ENCODE peak calls at places on chromosomes 2 and 18, in four cellular contexts. One of them, this sample, is unnamed. For H3K4me1, the result is how much of the 10 kb centered on the place peaks cover.

GRCh38 chr2:239575931-239576445 is 175.2 kb upstream of the HDAC4 start:
- DNase-seq in transverse colon: no peak
- DNase-seq in A549: no peak
- DNase-seq in ovary: no peak
- DNase-seq in this sample: no peak

GRCh38 chr2:162591403-162592083 is 247.0 kb downstream of the KCNH7 start:
- DNase-seq in transverse colon: no peak
- DNase-seq in A549: no peak
- DNase-seq in ovary: no peak
- DNase-seq in this sample: no peak

GRCh38 chr2:115733190-115733775 is 1290.8 kb downstream of the DPP10 start:
- DNase-seq in transverse colon: no peak
- DNase-seq in A549: no peak
- DNase-seq in ovary: no peak
- DNase-seq in this sample: no peak

GRCh38 chr18:10131783-10132381 is 218.1 kb downstream of the VAPA start:
- DNase-seq in transverse colon: no peak
- DNase-seq in A549: no peak
- DNase-seq in ovary: peak
- DNase-seq in this sample: no peak

GRCh38 chr18:12048827-12049175 is 44.8 kb upstream of the ANKRD62 start:
- DNase-seq in transverse colon: no peak
- DNase-seq in A549: no peak
- DNase-seq in ovary: no peak
- DNase-seq in this sample: no peak

GRCh38 chr18:7221424-7222155 is 9.3 kb upstream of the LRRC30 start:
- DNase-seq in transverse colon: peak
- DNase-seq in A549: peak
- DNase-seq in ovary: no peak
- DNase-seq in this sample: no peak

GRCh38 chr2:105307550-105307949 is 22.0 kb downstream of the TGFBRAP1 start:
- DNase-seq in transverse colon: no peak
- DNase-seq in A549: no peak
- DNase-seq in ovary: no peak
- DNase-seq in this sample: no peak

GRCh38 chr18:24878289-24878688 is 417.9 kb downstream of the HRH4 start:
- DNase-seq in transverse colon: no peak
- DNase-seq in A549: peak
- DNase-seq in ovary: no peak
- DNase-seq in this sample: no peak

GRCh38 chr2:191878576-191879298 is 31.8 kb upstream of the CAVIN2 start:
- DNase-seq in transverse colon: no peak
- DNase-seq in A549: peak
- DNase-seq in ovary: no peak
- DNase-seq in this sample: no peak

GRCh38 chr2:170354409-170354808 is 176.5 kb downstream of the MYO3B start:
- DNase-seq in transverse colon: no peak
- DNase-seq in A549: no peak
- DNase-seq in ovary: no peak
- DNase-seq in this sample: no peak

GRCh38 chr2:89841476-89841840 is 1150.0 kb downstream of the RPIA start:
- DNase-seq in transverse colon: no peak
- DNase-seq in A549: no peak
- DNase-seq in ovary: no peak
- DNase-seq in this sample: no peak

GRCh38 chr2:44981714-44982108 is 27.5 kb downstream of the SIX2 start:
- DNase-seq in transverse colon: peak
- DNase-seq in A549: peak
- DNase-seq in ovary: peak
- DNase-seq in this sample: peak

GRCh38 chr18:10269226-10269625 is 185.2 kb upstream of the APCDD1 start:
- DNase-seq in transverse colon: no peak
- DNase-seq in A549: no peak
- DNase-seq in ovary: no peak
- DNase-seq in this sample: no peak

GRCh38 chr2:28654286-28654980 is 97.2 kb upstream of the PPP1CB start:
- DNase-seq in transverse colon: no peak
- DNase-seq in A549: no peak
- DNase-seq in ovary: no peak
- DNase-seq in this sample: no peak

GRCh38 chr2:121898483-121898882 is 143.0 kb downstream of the TSN start:
- DNase-seq in transverse colon: no peak
- DNase-seq in A549: no peak
- DNase-seq in ovary: no peak
- DNase-seq in this sample: no peak

GRCh38 chr2:41933585-41934322 is 114.1 kb upstream of the PKDCC start:
- DNase-seq in transverse colon: no peak
- DNase-seq in A549: peak
- DNase-seq in ovary: peak
- DNase-seq in this sample: no peak

GRCh38 chr2:150403457-150403856 is 84.0 kb downstream of the RND3 start:
- DNase-seq in transverse colon: no peak
- DNase-seq in A549: no peak
- DNase-seq in ovary: no peak
- DNase-seq in this sample: no peak

GRCh38 chr2:105896765-105897163 is 152.1 kb downstream of the NCK2 start:
- DNase-seq in transverse colon: no peak
- DNase-seq in A549: no peak
- DNase-seq in ovary: no peak
- DNase-seq in this sample: no peak

GRCh38 chr2:26300234-26300641 is 45.7 kb upstream of the SELENOI start:
- DNase-seq in transverse colon: peak
- DNase-seq in A549: no peak
- DNase-seq in ovary: peak
- DNase-seq in this sample: peak

GRCh38 chr2:71332413-71332866 is 858 bp downstream of the ZNF638 start:
- DNase-seq in transverse colon: no peak
- DNase-seq in A549: no peak
- DNase-seq in ovary: no peak
- DNase-seq in this sample: no peak

GRCh38 chr2:138269726-138270125 is 231.8 kb upstream of the SPOPL start:
- DNase-seq in transverse colon: no peak
- DNase-seq in A549: no peak
- DNase-seq in ovary: no peak
- DNase-seq in this sample: no peak

GRCh38 chr2:240964221-240964853 is 34.1 kb upstream of the SNED1 start:
- DNase-seq in transverse colon: no peak
- DNase-seq in A549: no peak
- DNase-seq in ovary: peak
- DNase-seq in this sample: peak

GRCh38 chr2:134465706-134466105 is 211.8 kb downstream of the MGAT5 start:
- DNase-seq in transverse colon: no peak
- DNase-seq in A549: no peak
- DNase-seq in ovary: no peak
- DNase-seq in this sample: no peak

GRCh38 chr2:42359894-42360483 is 1.0 kb downstream of the COX7A2L start:
- DNase-seq in transverse colon: no peak
- DNase-seq in A549: no peak
- DNase-seq in ovary: no peak
- DNase-seq in this sample: no peak

GRCh38 chr18:9435041-9435440 is 40.3 kb upstream of the RALBP1 start:
- DNase-seq in transverse colon: no peak
- DNase-seq in A549: no peak
- DNase-seq in ovary: no peak
- DNase-seq in this sample: no peak

GRCh38 chr18:21484851-21485636 is 115.5 kb downstream of the ESCO1 start:
- DNase-seq in transverse colon: no peak
- DNase-seq in A549: no peak
- DNase-seq in ovary: no peak
- DNase-seq in this sample: no peak

GRCh38 chr18:59718108-59719057 is 21.2 kb upstream of the CCBE1 start:
- DNase-seq in transverse colon: no peak
- DNase-seq in A549: peak
- DNase-seq in ovary: no peak
- DNase-seq in this sample: no peak

GRCh38 chr2:10125842-10126596 is 3.5 kb downstream of the RRM2 start:
- DNase-seq in transverse colon: no peak
- DNase-seq in A549: no peak
- DNase-seq in ovary: no peak
- DNase-seq in this sample: no peak
- TF ChIP-seq POLR2A in transverse colon: no peak
- TF ChIP-seq POLR2A in A549: no peak
- TF ChIP-seq POLR2A in ovary: no peak
- TF ChIP-seq POLR2A in this sample: no peak

GRCh38 chr2:54594048-54594447 is 129.4 kb upstream of the EML6 start:
- DNase-seq in transverse colon: no peak
- DNase-seq in A549: no peak
- DNase-seq in ovary: no peak
- DNase-seq in this sample: no peak

GRCh38 chr2:54597153-54597827 is 126.2 kb upstream of the EML6 start:
- DNase-seq in transverse colon: peak
- DNase-seq in A549: no peak
- DNase-seq in ovary: peak
- DNase-seq in this sample: peak

GRCh38 chr2:54595161-54595803 is 128.2 kb upstream of the EML6 start:
- DNase-seq in transverse colon: no peak
- DNase-seq in A549: no peak
- DNase-seq in ovary: no peak
- DNase-seq in this sample: no peak

GRCh38 chr2:54598347-54599325 is 124.8 kb upstream of the EML6 start:
- DNase-seq in transverse colon: no peak
- DNase-seq in A549: no peak
- DNase-seq in ovary: no peak
- DNase-seq in this sample: no peak

DNA sequence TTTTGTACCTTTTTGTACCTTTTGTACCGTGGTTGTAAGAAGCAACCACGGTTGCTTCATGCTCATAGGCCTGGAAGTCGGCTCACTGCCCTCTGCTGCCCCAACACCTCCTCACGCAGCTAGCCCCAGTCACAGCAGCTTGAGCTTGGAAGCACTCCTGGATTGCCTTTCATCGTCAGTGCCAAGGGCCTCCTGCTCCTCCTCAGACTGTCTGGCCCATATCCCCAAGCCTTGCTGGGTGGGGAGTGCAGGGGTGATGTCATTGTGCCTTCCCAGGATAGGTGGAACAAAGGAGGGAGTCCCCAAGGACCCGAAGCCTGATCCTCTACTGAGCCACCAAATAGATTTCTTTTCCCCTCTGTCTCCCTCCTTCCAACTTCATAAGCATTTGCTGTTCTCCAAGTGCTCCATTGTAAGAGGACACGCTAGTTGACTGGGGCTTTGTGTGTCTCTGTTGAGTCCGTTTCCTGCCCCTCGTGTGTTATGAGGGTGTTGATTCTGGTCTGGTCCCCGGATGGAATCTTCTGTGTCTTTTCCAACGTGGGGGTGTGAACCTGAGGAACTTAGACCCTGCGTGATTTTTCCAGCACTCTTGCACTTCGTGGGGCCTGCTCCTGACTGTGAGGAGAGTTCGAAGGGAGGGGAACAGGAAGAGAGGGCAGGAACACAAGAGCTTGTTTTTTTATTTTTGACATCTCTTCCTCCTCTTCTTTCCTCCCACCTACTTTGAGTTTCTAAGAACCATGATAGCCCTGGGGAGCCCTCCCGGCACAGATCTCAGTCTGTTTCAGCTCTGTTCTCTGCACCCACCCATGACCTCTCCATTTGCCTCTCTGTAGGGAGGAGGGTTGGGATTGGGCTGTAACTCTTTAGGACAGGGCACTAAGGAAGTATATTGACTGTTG is 127.2 kb upstream of the EML6 start:
- DNase-seq in transverse colon: no peak
- DNase-seq in A549: no peak
- DNase-seq in ovary: peak
- DNase-seq in this sample: no peak
- H3K4me1 ChIP-seq in transverse colon: half or more
- H3K4me1 ChIP-seq in A549: half or more
- H3K4me1 ChIP-seq in ovary: under half
- H3K4me1 ChIP-seq in this sample: half or more

GRCh38 chr2:136117909-136118818 is at the start of gene CXCR4:
- DNase-seq in transverse colon: peak
- DNase-seq in A549: peak
- DNase-seq in ovary: peak
- DNase-seq in this sample: peak

GRCh38 chr2:136115183-136115751 is 2.7 kb downstream of the CXCR4 start:
- DNase-seq in transverse colon: no peak
- DNase-seq in A549: no peak
- DNase-seq in ovary: no peak
- DNase-seq in this sample: no peak

GRCh38 chr2:136117391-136117841 is 533 bp downstream of the CXCR4 start:
- DNase-seq in transverse colon: peak
- DNase-seq in A549: peak
- DNase-seq in ovary: no peak
- DNase-seq in this sample: peak

GRCh38 chr2:136116111-136116812 is 1.7 kb downstream of the CXCR4 start:
- DNase-seq in transverse colon: peak
- DNase-seq in A549: peak
- DNase-seq in ovary: no peak
- DNase-seq in this sample: peak

GRCh38 chr2:136116813-136117390 is 1.0 kb downstream of the CXCR4 start:
- DNase-seq in transverse colon: peak
- DNase-seq in A549: peak
- DNase-seq in ovary: no peak
- DNase-seq in this sample: peak
- TF ChIP-seq EP300 in transverse colon: no peak
- TF ChIP-seq EP300 in A549: no peak
- TF ChIP-seq EP300 in ovary: no peak
- TF ChIP-seq EP300 in this sample: no peak

DNA sequence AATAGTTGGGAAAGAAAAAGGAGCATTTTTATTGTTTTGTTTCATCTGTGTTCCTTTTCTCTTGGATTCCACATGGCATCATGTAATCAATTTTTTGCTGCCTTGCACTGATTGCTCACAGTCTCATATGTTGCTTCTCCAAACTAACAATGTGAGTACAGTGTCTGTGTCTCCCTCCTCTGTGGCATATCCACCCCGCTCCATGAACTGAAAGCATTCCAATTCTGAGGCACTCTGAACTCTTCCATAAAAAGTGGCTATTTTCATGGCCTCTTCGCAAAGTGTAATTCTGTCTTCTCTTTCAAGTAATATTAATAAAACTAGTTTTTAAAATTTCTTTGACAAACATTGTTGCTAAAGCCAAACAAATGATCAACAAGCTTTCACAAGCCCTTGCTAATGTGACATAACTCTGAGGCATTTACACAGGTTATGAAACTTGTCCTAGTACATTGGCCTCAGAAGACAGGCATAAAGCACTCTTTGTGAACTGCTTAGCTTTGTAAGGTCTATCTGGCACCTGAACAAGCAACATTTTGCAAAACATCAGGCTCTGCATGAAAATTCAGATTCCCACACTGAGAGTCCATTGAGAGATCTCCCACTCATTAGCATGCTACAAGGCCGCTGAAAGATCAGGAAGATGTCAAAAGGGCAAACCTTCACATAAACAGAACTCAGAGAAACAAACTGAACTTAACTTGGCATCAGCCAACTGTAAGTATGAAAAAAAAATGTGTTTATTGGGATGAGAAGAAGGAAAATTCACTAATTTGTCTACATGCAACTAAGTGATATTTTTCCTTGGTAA is 33.0 kb downstream of the GPR75 start:
- DNase-seq in transverse colon: no peak
- DNase-seq in A549: no peak
- DNase-seq in ovary: no peak
- DNase-seq in this sample: no peak
- TF ChIP-seq POLR2A in transverse colon: no peak
- TF ChIP-seq POLR2A in A549: no peak
- TF ChIP-seq POLR2A in ovary: no peak
- TF ChIP-seq POLR2A in this sample: no peak

GRCh38 chr2:223062304-223062845 is 10.4 kb downstream of the KCNE4 start:
- DNase-seq in transverse colon: no peak
- DNase-seq in A549: no peak
- DNase-seq in ovary: no peak
- DNase-seq in this sample: no peak
- H3K4me1 ChIP-seq in transverse colon: under half
- H3K4me1 ChIP-seq in A549: under half
- H3K4me1 ChIP-seq in ovary: under half
- H3K4me1 ChIP-seq in this sample: under half

GRCh38 chr2:172457606-172458005 is 30.2 kb downstream of the ITGA6 start:
- DNase-seq in transverse colon: no peak
- DNase-seq in A549: no peak
- DNase-seq in ovary: no peak
- DNase-seq in this sample: no peak
- TF ChIP-seq EP300 in transverse colon: no peak
- TF ChIP-seq EP300 in A549: no peak
- TF ChIP-seq EP300 in ovary: no peak
- TF ChIP-seq EP300 in this sample: no peak

This sample was measured in stomach.